ENCODE peak calls at places on chromosomes 1 and 21, in six cellular contexts. V is SK-N-SH, U is HCT116, M is GM12878, L is K562, T is HepG2. W is an unnamed sample.
A peak's percentile ranks its signal among the peaks of the same experiment; 100 is the strongest.

GRCh38 chr1:74340656-74341055 is 105.5 kb downstream of the TNNI3K start:
- DNase-seq in U (no peak), T (no peak), M (no peak), V (no peak), L (no peak), W (no peak)

GRCh38 chr1:65195495-65196417 is 47.8 kb downstream of the AK4 start:
- DNase-seq in T (no peak), V (no peak), L (peak; percentile 30), U (no peak), M (no peak), W (no peak)

GRCh38 chr1:165564561-165564960 is 20.8 kb downstream of the LRRC52 start:
- DNase-seq in U (no peak), V (no peak), L (no peak), T (no peak), M (no peak), W (no peak)

GRCh38 chr1:204190212-204191211 is 5.8 kb downstream of the KISS1 start:
- DNase-seq in U (no peak), V (no peak), L (no peak), T (peak; percentile 60), M (no peak), W (no peak)

GRCh38 chr1:25503551-25504426 is 39.6 kb upstream of the LDLRAP1 start:
- DNase-seq in U (peak; percentile 39), T (no peak), V (peak; percentile 63), M (no peak), L (no peak), W (peak; percentile 10)

GRCh38 chr1:218686258-218686657 is 341.1 kb downstream of the TGFB2 start:
- DNase-seq in V (no peak), L (no peak), T (no peak), U (no peak), M (no peak), W (no peak)

GRCh38 chr1:224245188-224245587 is 62.1 kb downstream of the DEGS1 start:
- DNase-seq in V (peak; percentile 49), M (peak; percentile 33), L (no peak), T (peak; percentile 5), U (no peak), W (no peak)

GRCh38 chr1:199081739-199082138 is 442.9 kb downstream of the PTPRC start:
- DNase-seq in U (no peak), L (no peak), V (no peak), M (peak; percentile 78), T (no peak), W (no peak)

GRCh38 chr1:94418664-94419655 is 771 bp downstream of the ABCD3 start:
- DNase-seq in L (peak; percentile 32), V (peak; percentile 72), T (no peak), M (no peak), U (no peak), W (no peak)

GRCh38 chr21:37348664-37349063 is 17.9 kb upstream of the DYRK1A start:
- DNase-seq in L (no peak), U (no peak), V (no peak), T (no peak), M (no peak), W (no peak)

GRCh38 chr1:218850367-218850766 is 323.3 kb upstream of the LYPLAL1 start:
- DNase-seq in L (no peak), T (no peak), M (no peak), U (no peak), V (no peak), W (no peak)

GRCh38 chr1:21331752-21332480 is 41.7 kb upstream of the ECE1 start:
- DNase-seq in V (no peak), M (no peak), L (no peak), T (no peak), U (no peak), W (no peak)

GRCh38 chr1:27542463-27543273 is 52.7 kb upstream of the WASF2 start:
- DNase-seq in T (peak; percentile 93), U (peak; percentile 99), L (peak; percentile 100), M (no peak), V (no peak), W (peak; percentile 99)

GRCh38 chr21:37339527-37339889 is 27.1 kb upstream of the DYRK1A start:
- DNase-seq in T (no peak), V (peak; percentile 32), M (no peak), U (no peak), L (no peak), W (no peak)

GRCh38 chr1:200075522-200075921 is 48.0 kb downstream of the NR5A2 start:
- DNase-seq in U (no peak), V (no peak), L (no peak), T (no peak), M (no peak), W (no peak)

GRCh38 chr1:57407941-57408340 is 15.9 kb downstream of the DAB1 start:
- DNase-seq in M (no peak), V (no peak), L (no peak), T (no peak), U (no peak), W (no peak)

GRCh38 chr1:205926636-205927035 is 16.6 kb downstream of the SLC26A9 start:
- DNase-seq in L (no peak), M (no peak), T (no peak), U (no peak), V (no peak), W (no peak)

GRCh38 chr1:200925821-200926220 is 31.1 kb downstream of the INAVA start:
- DNase-seq in U (no peak), V (no peak), L (no peak), M (no peak), T (no peak), W (no peak)

GRCh38 chr21:25171438-25171837 is 435.8 kb downstream of the MRPL39 start:
- DNase-seq in L (no peak), V (no peak), U (no peak), T (no peak), M (no peak), W (no peak)

GRCh38 chr1:40592107-40592773 is 60.8 kb downstream of the ZNF684 start:
- DNase-seq in M (no peak), U (peak; percentile 74), L (peak; percentile 44), V (peak; percentile 51), T (peak; percentile 28), W (no peak)

GRCh38 chr1:46211051-46211450 is 7.9 kb downstream of the LURAP1 start:
- DNase-seq in M (no peak), V (no peak), U (no peak), T (no peak), L (no peak), W (no peak)

GRCh38 chr1:67823645-67824044 is 9.6 kb downstream of the GNG12 start:
- DNase-seq in M (no peak), V (no peak), T (no peak), U (no peak), L (no peak), W (no peak)

GRCh38 chr1:8497196-8497878 is 179.4 kb downstream of the SLC45A1 start:
- DNase-seq in T (no peak), M (no peak), L (no peak), U (no peak), V (no peak), W (peak; percentile 43)

GRCh38 chr21:42522271-42522670 is 8.6 kb downstream of the SLC37A1 start:
- DNase-seq in T (no peak), L (no peak), V (no peak), U (no peak), M (no peak), W (no peak)

GRCh38 chr21:42522771-42523170 is 9.1 kb downstream of the SLC37A1 start:
- DNase-seq in V (no peak), M (no peak), U (no peak), L (no peak), T (no peak), W (no peak)

GRCh38 chr21:42521384-42521783 is 7.7 kb downstream of the SLC37A1 start:
- DNase-seq in T (no peak), V (no peak), M (no peak), U (no peak), L (no peak), W (no peak)

GRCh38 chr21:42521805-42522204 is 8.2 kb downstream of the SLC37A1 start:
- DNase-seq in U (no peak), L (no peak), T (no peak), V (no peak), M (no peak), W (no peak)

GRCh38 chr21:42520628-42521253 is 7.1 kb downstream of the SLC37A1 start:
- DNase-seq in V (peak; percentile 62), T (no peak), M (no peak), L (peak; percentile 67), U (no peak), W (no peak)
- TF ChIP-seq CTCF in V (no peak), T (peak; percentile 31), M (no peak), L (peak; percentile 88), U (no peak), W (peak; percentile 63)

DNA sequence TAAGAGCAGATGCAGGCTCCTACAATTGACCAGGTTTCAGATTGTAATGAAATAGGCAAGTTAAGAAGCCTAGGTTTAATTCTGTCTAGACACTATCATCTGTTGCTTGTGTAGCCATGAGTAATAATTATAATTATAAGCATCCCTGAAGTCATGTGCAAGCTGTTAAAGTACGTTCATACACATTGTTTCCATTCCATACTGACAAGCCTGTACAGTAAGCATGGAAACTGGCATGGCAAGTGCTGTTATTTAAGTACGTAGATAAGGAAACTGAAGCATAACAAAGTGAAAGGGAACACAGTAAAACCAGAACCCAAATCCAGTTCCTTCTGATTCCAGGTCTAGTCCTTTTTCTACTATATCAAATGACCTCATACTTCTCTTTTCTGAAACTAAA is 557.3 kb upstream of the BEND5 start:
- DNase-seq in U (no peak), L (no peak), M (no peak), V (no peak), T (no peak), W (no peak)
- TF ChIP-seq SIN3A in U (no peak), L (no peak), M (no peak), V (no peak), T (no peak), W (no peak)

DNA sequence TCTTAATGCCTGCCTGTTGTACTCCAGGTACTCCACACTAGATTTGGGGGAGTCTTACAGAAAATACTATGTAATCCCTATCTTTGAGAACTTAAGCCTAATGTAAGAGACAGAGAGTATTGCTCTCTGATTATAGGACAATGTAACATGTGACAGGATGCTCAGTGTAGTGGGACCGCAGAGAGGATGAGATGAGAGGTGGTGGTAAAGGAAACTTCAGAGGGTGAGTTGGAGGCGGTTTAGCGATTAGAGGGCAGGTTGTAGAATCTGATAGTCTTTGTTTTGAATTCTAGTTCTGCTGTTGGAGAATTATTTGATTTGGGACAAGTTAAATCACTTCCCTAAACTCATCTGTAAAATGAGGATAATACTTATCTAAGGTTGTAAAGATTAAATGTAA is 5.4 kb downstream of the SOAT1 start:
- DNase-seq in T (no peak), M (peak; percentile 40), V (no peak), U (no peak), L (no peak), W (no peak)
- TF ChIP-seq REST in T (no peak), M (no peak), V (no peak), U (no peak), L (no peak), W (no peak)

GRCh38 chr1:240092301-240093119 is 827 bp downstream of the FMN2 start:
- DNase-seq in V (peak; percentile 88), T (no peak), U (no peak), M (no peak), L (no peak), W (no peak)
- TF ChIP-seq CTCF in V (peak; percentile 51), T (no peak), U (no peak), M (no peak), L (no peak), W (no peak)

GRCh38 chr1:197234581-197234980 is 33.5 kb upstream of the CRB1 start:
- DNase-seq in M (no peak), V (no peak), L (no peak), T (no peak), U (no peak), W (no peak)
- TF ChIP-seq SIN3A in M (no peak), V (no peak), L (no peak), T (no peak), U (no peak), W (no peak)

W was measured in Panc1.